ENCODE peak calls at places on chromosomes 13 and 19, in eight cellular contexts. One of them, this sample, is unnamed.

GRCh38 chr13:20505405-20506366 is 20.0 kb downstream of the CRYL1 start:
- DNase-seq in stimulated activated naive CD4-positive, alpha-beta T cell: no peak
- DNase-seq in HS-5: no peak
- DNase-seq in astrocyte of the spinal cord: no peak
- DNase-seq in foreskin fibroblast: no peak
- DNase-seq in head of caudate nucleus: no peak
- DNase-seq in K562: no peak
- DNase-seq in activated CD4-positive, alpha-beta T cell treated with anti-CD3 and anti-CD28 coated beads, Interleukin-2, amount 50 U/mL, for 1 hour: no peak
- DNase-seq in this sample: no peak

GRCh38 chr19:46639356-46640061 is 3.5 kb upstream of the GNG8 start:
- DNase-seq in stimulated activated naive CD4-positive, alpha-beta T cell: no peak
- DNase-seq in HS-5: peak; percentile 39
- DNase-seq in astrocyte of the spinal cord: no peak
- DNase-seq in foreskin fibroblast: peak; percentile 75
- DNase-seq in head of caudate nucleus: peak; percentile 27
- DNase-seq in K562: peak; percentile 61
- DNase-seq in activated CD4-positive, alpha-beta T cell treated with anti-CD3 and anti-CD28 coated beads, Interleukin-2, amount 50 U/mL, for 1 hour: no peak
- DNase-seq in this sample: no peak

GRCh38 chr19:30163663-30164062 is 208.5 kb upstream of the ZNF536 start:
- DNase-seq in stimulated activated naive CD4-positive, alpha-beta T cell: no peak
- DNase-seq in HS-5: no peak
- DNase-seq in astrocyte of the spinal cord: no peak
- DNase-seq in foreskin fibroblast: no peak
- DNase-seq in head of caudate nucleus: no peak
- DNase-seq in K562: no peak
- DNase-seq in activated CD4-positive, alpha-beta T cell treated with anti-CD3 and anti-CD28 coated beads, Interleukin-2, amount 50 U/mL, for 1 hour: no peak
- DNase-seq in this sample: no peak

GRCh38 chr13:94435604-94436226 is 43.8 kb downstream of the DCT start:
- DNase-seq in stimulated activated naive CD4-positive, alpha-beta T cell: no peak
- DNase-seq in HS-5: no peak
- DNase-seq in astrocyte of the spinal cord: peak; percentile 67
- DNase-seq in foreskin fibroblast: peak; percentile 16
- DNase-seq in head of caudate nucleus: no peak
- DNase-seq in K562: peak; percentile 25
- DNase-seq in activated CD4-positive, alpha-beta T cell treated with anti-CD3 and anti-CD28 coated beads, Interleukin-2, amount 50 U/mL, for 1 hour: no peak
- DNase-seq in this sample: peak; percentile 2

GRCh38 chr19:35090795-35091214 is 24.8 kb upstream of the FXYD3 start:
- DNase-seq in stimulated activated naive CD4-positive, alpha-beta T cell: no peak
- DNase-seq in HS-5: no peak
- DNase-seq in astrocyte of the spinal cord: no peak
- DNase-seq in foreskin fibroblast: no peak
- DNase-seq in head of caudate nucleus: no peak
- DNase-seq in K562: no peak
- DNase-seq in activated CD4-positive, alpha-beta T cell treated with anti-CD3 and anti-CD28 coated beads, Interleukin-2, amount 50 U/mL, for 1 hour: no peak
- DNase-seq in this sample: no peak

GRCh38 chr19:2663920-2664571 is 38.4 kb downstream of the GNG7 start:
- DNase-seq in stimulated activated naive CD4-positive, alpha-beta T cell: no peak
- DNase-seq in HS-5: no peak
- DNase-seq in astrocyte of the spinal cord: no peak
- DNase-seq in foreskin fibroblast: no peak
- DNase-seq in head of caudate nucleus: peak; percentile 79
- DNase-seq in K562: peak; percentile 33
- DNase-seq in activated CD4-positive, alpha-beta T cell treated with anti-CD3 and anti-CD28 coated beads, Interleukin-2, amount 50 U/mL, for 1 hour: no peak
- DNase-seq in this sample: no peak

GRCh38 chr19:13428352-13428751 is 77.9 kb downstream of the CACNA1A start:
- DNase-seq in stimulated activated naive CD4-positive, alpha-beta T cell: no peak
- DNase-seq in HS-5: no peak
- DNase-seq in astrocyte of the spinal cord: no peak
- DNase-seq in foreskin fibroblast: peak; percentile 12
- DNase-seq in head of caudate nucleus: peak; percentile 30
- DNase-seq in K562: peak; percentile 52
- DNase-seq in activated CD4-positive, alpha-beta T cell treated with anti-CD3 and anti-CD28 coated beads, Interleukin-2, amount 50 U/mL, for 1 hour: peak; percentile 10
- DNase-seq in this sample: no peak

GRCh38 chr19:8585057-8585893 is 8.0 kb upstream of the MYO1F start:
- DNase-seq in stimulated activated naive CD4-positive, alpha-beta T cell: no peak
- DNase-seq in HS-5: no peak
- DNase-seq in astrocyte of the spinal cord: no peak
- DNase-seq in foreskin fibroblast: no peak
- DNase-seq in head of caudate nucleus: no peak
- DNase-seq in K562: no peak
- DNase-seq in activated CD4-positive, alpha-beta T cell treated with anti-CD3 and anti-CD28 coated beads, Interleukin-2, amount 50 U/mL, for 1 hour: no peak
- DNase-seq in this sample: no peak

GRCh38 chr13:111354789-111355188 is 34.3 kb downstream of the TEX29 start:
- DNase-seq in stimulated activated naive CD4-positive, alpha-beta T cell: no peak
- DNase-seq in HS-5: no peak
- DNase-seq in astrocyte of the spinal cord: no peak
- DNase-seq in foreskin fibroblast: no peak
- DNase-seq in head of caudate nucleus: no peak
- DNase-seq in K562: no peak
- DNase-seq in activated CD4-positive, alpha-beta T cell treated with anti-CD3 and anti-CD28 coated beads, Interleukin-2, amount 50 U/mL, for 1 hour: no peak
- DNase-seq in this sample: no peak

GRCh38 chr19:19482785-19483625 is 32.3 kb downstream of the TSSK6 start:
- DNase-seq in stimulated activated naive CD4-positive, alpha-beta T cell: no peak
- DNase-seq in HS-5: no peak
- DNase-seq in astrocyte of the spinal cord: no peak
- DNase-seq in foreskin fibroblast: no peak
- DNase-seq in head of caudate nucleus: no peak
- DNase-seq in K562: no peak
- DNase-seq in activated CD4-positive, alpha-beta T cell treated with anti-CD3 and anti-CD28 coated beads, Interleukin-2, amount 50 U/mL, for 1 hour: no peak
- DNase-seq in this sample: no peak

GRCh38 chr19:5434351-5434917 is 20.8 kb upstream of the ZNRF4 start:
- DNase-seq in stimulated activated naive CD4-positive, alpha-beta T cell: no peak
- DNase-seq in HS-5: no peak
- DNase-seq in astrocyte of the spinal cord: peak; percentile 11
- DNase-seq in foreskin fibroblast: no peak
- DNase-seq in head of caudate nucleus: no peak
- DNase-seq in K562: peak; percentile 51
- DNase-seq in activated CD4-positive, alpha-beta T cell treated with anti-CD3 and anti-CD28 coated beads, Interleukin-2, amount 50 U/mL, for 1 hour: no peak
- DNase-seq in this sample: no peak

GRCh38 chr13:25654332-25654731 is 282.6 kb downstream of the ATP8A2 start:
- DNase-seq in stimulated activated naive CD4-positive, alpha-beta T cell: no peak
- DNase-seq in HS-5: no peak
- DNase-seq in astrocyte of the spinal cord: no peak
- DNase-seq in foreskin fibroblast: no peak
- DNase-seq in head of caudate nucleus: no peak
- DNase-seq in K562: no peak
- DNase-seq in activated CD4-positive, alpha-beta T cell treated with anti-CD3 and anti-CD28 coated beads, Interleukin-2, amount 50 U/mL, for 1 hour: no peak
- DNase-seq in this sample: no peak

GRCh38 chr13:73703606-73704005 is 430.6 kb downstream of the KLF12 start:
- DNase-seq in stimulated activated naive CD4-positive, alpha-beta T cell: no peak
- DNase-seq in HS-5: no peak
- DNase-seq in astrocyte of the spinal cord: no peak
- DNase-seq in foreskin fibroblast: no peak
- DNase-seq in head of caudate nucleus: no peak
- DNase-seq in K562: no peak
- DNase-seq in activated CD4-positive, alpha-beta T cell treated with anti-CD3 and anti-CD28 coated beads, Interleukin-2, amount 50 U/mL, for 1 hour: no peak
- DNase-seq in this sample: no peak

GRCh38 chr13:24625870-24626419 is 54.3 kb upstream of the ATP12A start:
- DNase-seq in stimulated activated naive CD4-positive, alpha-beta T cell: no peak
- DNase-seq in HS-5: no peak
- DNase-seq in astrocyte of the spinal cord: no peak
- DNase-seq in foreskin fibroblast: no peak
- DNase-seq in head of caudate nucleus: no peak
- DNase-seq in K562: no peak
- DNase-seq in activated CD4-positive, alpha-beta T cell treated with anti-CD3 and anti-CD28 coated beads, Interleukin-2, amount 50 U/mL, for 1 hour: no peak
- DNase-seq in this sample: no peak

GRCh38 chr19:45876161-45876410 is 9.9 kb downstream of the IRF2BP1 start:
- DNase-seq in stimulated activated naive CD4-positive, alpha-beta T cell: no peak
- DNase-seq in HS-5: no peak
- DNase-seq in astrocyte of the spinal cord: no peak
- DNase-seq in foreskin fibroblast: no peak
- DNase-seq in head of caudate nucleus: no peak
- DNase-seq in K562: no peak
- DNase-seq in activated CD4-positive, alpha-beta T cell treated with anti-CD3 and anti-CD28 coated beads, Interleukin-2, amount 50 U/mL, for 1 hour: no peak
- DNase-seq in this sample: no peak

GRCh38 chr19:42281175-42282035 is 12.4 kb downstream of the CIC start:
- DNase-seq in stimulated activated naive CD4-positive, alpha-beta T cell: no peak
- DNase-seq in HS-5: no peak
- DNase-seq in astrocyte of the spinal cord: peak; percentile 64
- DNase-seq in foreskin fibroblast: no peak
- DNase-seq in head of caudate nucleus: peak; percentile 80
- DNase-seq in K562: peak; percentile 26
- DNase-seq in activated CD4-positive, alpha-beta T cell treated with anti-CD3 and anti-CD28 coated beads, Interleukin-2, amount 50 U/mL, for 1 hour: no peak
- DNase-seq in this sample: no peak

GRCh38 chr13:31172535-31172934 is 10.8 kb upstream of the HSPH1 start:
- DNase-seq in stimulated activated naive CD4-positive, alpha-beta T cell: no peak
- DNase-seq in HS-5: peak; percentile 68
- DNase-seq in astrocyte of the spinal cord: peak; percentile 78
- DNase-seq in foreskin fibroblast: peak; percentile 69
- DNase-seq in head of caudate nucleus: no peak
- DNase-seq in K562: no peak
- DNase-seq in activated CD4-positive, alpha-beta T cell treated with anti-CD3 and anti-CD28 coated beads, Interleukin-2, amount 50 U/mL, for 1 hour: no peak
- DNase-seq in this sample: peak; percentile 51

GRCh38 chr19:3193256-3194062 is 7.7 kb downstream of the NCLN start:
- DNase-seq in stimulated activated naive CD4-positive, alpha-beta T cell: no peak
- DNase-seq in HS-5: no peak
- DNase-seq in astrocyte of the spinal cord: no peak
- DNase-seq in foreskin fibroblast: no peak
- DNase-seq in head of caudate nucleus: no peak
- DNase-seq in K562: peak; percentile 72
- DNase-seq in activated CD4-positive, alpha-beta T cell treated with anti-CD3 and anti-CD28 coated beads, Interleukin-2, amount 50 U/mL, for 1 hour: no peak
- DNase-seq in this sample: no peak

GRCh38 chr19:48900477-48901452 is 653 bp downstream of the NUCB1 start:
- DNase-seq in stimulated activated naive CD4-positive, alpha-beta T cell: no peak
- DNase-seq in HS-5: no peak
- DNase-seq in astrocyte of the spinal cord: peak; percentile 55
- DNase-seq in foreskin fibroblast: no peak
- DNase-seq in head of caudate nucleus: peak; percentile 15
- DNase-seq in K562: peak; percentile 61
- DNase-seq in activated CD4-positive, alpha-beta T cell treated with anti-CD3 and anti-CD28 coated beads, Interleukin-2, amount 50 U/mL, for 1 hour: no peak
- DNase-seq in this sample: no peak

GRCh38 chr13:75353786-75354193 is 128.2 kb downstream of the TBC1D4 start:
- DNase-seq in stimulated activated naive CD4-positive, alpha-beta T cell: no peak
- DNase-seq in HS-5: no peak
- DNase-seq in astrocyte of the spinal cord: peak; percentile 51
- DNase-seq in foreskin fibroblast: no peak
- DNase-seq in head of caudate nucleus: no peak
- DNase-seq in K562: no peak
- DNase-seq in activated CD4-positive, alpha-beta T cell treated with anti-CD3 and anti-CD28 coated beads, Interleukin-2, amount 50 U/mL, for 1 hour: no peak
- DNase-seq in this sample: no peak

GRCh38 chr19:45508931-45509691 is 1.8 kb downstream of the VASP start:
- DNase-seq in stimulated activated naive CD4-positive, alpha-beta T cell: peak; percentile 5
- DNase-seq in HS-5: no peak
- DNase-seq in astrocyte of the spinal cord: peak; percentile 80
- DNase-seq in foreskin fibroblast: peak; percentile 67
- DNase-seq in head of caudate nucleus: peak; percentile 48
- DNase-seq in K562: peak; percentile 65
- DNase-seq in activated CD4-positive, alpha-beta T cell treated with anti-CD3 and anti-CD28 coated beads, Interleukin-2, amount 50 U/mL, for 1 hour: no peak
- DNase-seq in this sample: peak; percentile 51

GRCh38 chr19:21677696-21678418 is 89.5 kb downstream of the ZNF100 start:
- DNase-seq in stimulated activated naive CD4-positive, alpha-beta T cell: no peak
- DNase-seq in HS-5: no peak
- DNase-seq in astrocyte of the spinal cord: no peak
- DNase-seq in foreskin fibroblast: no peak
- DNase-seq in head of caudate nucleus: no peak
- DNase-seq in K562: no peak
- DNase-seq in activated CD4-positive, alpha-beta T cell treated with anti-CD3 and anti-CD28 coated beads, Interleukin-2, amount 50 U/mL, for 1 hour: no peak
- DNase-seq in this sample: no peak

GRCh38 chr19:6417713-6418561 is 6.7 kb downstream of the KHSRP start:
- DNase-seq in stimulated activated naive CD4-positive, alpha-beta T cell: no peak
- DNase-seq in HS-5: no peak
- DNase-seq in astrocyte of the spinal cord: peak; percentile 13
- DNase-seq in foreskin fibroblast: no peak
- DNase-seq in head of caudate nucleus: peak; percentile 71
- DNase-seq in K562: no peak
- DNase-seq in activated CD4-positive, alpha-beta T cell treated with anti-CD3 and anti-CD28 coated beads, Interleukin-2, amount 50 U/mL, for 1 hour: no peak
- DNase-seq in this sample: no peak

This sample was measured in pulmonary artery endothelial cell.